ENCODE peak calls at places on chromosomes 6 and 20, in nine cellular contexts. C is osteocyte; T is DMS53; X is mesendoderm; N is NCI-H1436; G is colonic mucosa; K is CD8-positive, alpha-beta T cell; U is stimulated activated CD4-positive, alpha-beta T cell treated with anti-CD3 and anti-CD28 coated beads, Interleukin-4, amount 100 ng/mL, for 24 hours; O is NCI-H774. V is an unnamed sample.

GRCh38 chr20:41508335-41508734 is 109.8 kb downstream of the CHD6 start:
- DNase-seq in K (no peak), G (peak), C (no peak), O (no peak), N (no peak), T (peak), U (no peak), X (no peak), V (no peak)

GRCh38 chr6:34234667-34235604 is 1.7 kb upstream of the HMGA1 start:
- DNase-seq in X (peak), C (no peak), T (peak), U (peak), N (no peak), O (no peak), K (peak), G (peak), V (no peak)

GRCh38 chr6:12134991-12135390 is 122.9 kb downstream of the HIVEP1 start:
- DNase-seq in N (no peak), G (no peak), K (no peak), U (no peak), T (no peak), X (no peak), C (no peak), O (no peak), V (no peak)

GRCh38 chr6:39865011-39865888 is 69.0 kb downstream of the MOCS1 start:
- DNase-seq in U (peak), C (no peak), X (peak), O (no peak), K (peak), T (peak), N (peak), G (peak), V (peak)

GRCh38 chr6:71567562-71567961 is 279.0 kb downstream of the OGFRL1 start:
- DNase-seq in T (no peak), O (no peak), G (no peak), N (no peak), K (no peak), X (no peak), C (no peak), U (no peak), V (no peak)

GRCh38 chr6:168390746-168391400 is 50.1 kb upstream of the SMOC2 start:
- DNase-seq in T (peak), O (peak), N (no peak), U (no peak), X (no peak), K (no peak), C (no peak), G (no peak), V (no peak)

GRCh38 chr20:3645309-3646066 is 17.7 kb downstream of the GFRA4 start:
- DNase-seq in T (peak), N (no peak), G (no peak), K (no peak), X (no peak), C (no peak), U (no peak), O (no peak), V (no peak)

GRCh38 chr20:56358070-56358469 is 704 bp upstream of the FAM210B start:
- DNase-seq in N (no peak), K (no peak), U (no peak), T (peak), X (no peak), O (no peak), C (no peak), G (no peak), V (no peak)

GRCh38 chr6:166949533-166950442 is 6.6 kb downstream of the RNASET2 start:
- DNase-seq in T (no peak), O (no peak), X (peak), C (no peak), N (no peak), K (no peak), G (peak), U (no peak), V (no peak)

GRCh38 chr6:103769431-103769830 is 1090.3 kb downstream of the HACE1 start:
- DNase-seq in T (no peak), N (no peak), O (no peak), G (no peak), C (no peak), K (no peak), X (peak), U (no peak), V (no peak)

GRCh38 chr20:48147326-48147725 is 362.0 kb upstream of the SULF2 start:
- DNase-seq in X (no peak), O (no peak), K (no peak), G (no peak), N (no peak), T (no peak), C (no peak), U (no peak), V (no peak)

GRCh38 chr20:36606171-36607116 is 865 bp downstream of the RAB5IF start:
- DNase-seq in N (no peak), X (peak), O (no peak), K (peak), T (peak), C (no peak), U (peak), G (peak), V (no peak)

GRCh38 chr6:35140991-35141720 is at the start of gene TCP11:
- DNase-seq in X (peak), T (no peak), O (no peak), G (peak), N (no peak), K (peak), C (no peak), U (peak), V (no peak)

GRCh38 chr6:90209527-90209926 is 87.1 kb downstream of the BACH2 start:
- DNase-seq in T (no peak), N (no peak), X (no peak), K (no peak), O (no peak), G (no peak), C (no peak), U (no peak), V (no peak)

GRCh38 chr6:14040042-14040441 is 77.5 kb upstream of the CD83 start:
- DNase-seq in O (no peak), X (no peak), N (no peak), C (no peak), T (peak), K (no peak), U (no peak), G (no peak), V (no peak)

GRCh38 chr20:13059398-13060136 is 50.8 kb downstream of the SPTLC3 start:
- DNase-seq in T (no peak), X (no peak), U (no peak), K (no peak), N (no peak), C (no peak), G (no peak), O (no peak), V (no peak)

GRCh38 chr6:57242505-57242904 is 20.4 kb upstream of the RAB23 start:
- DNase-seq in C (no peak), G (no peak), N (no peak), X (no peak), T (peak), O (no peak), U (no peak), K (no peak), V (no peak)

GRCh38 chr20:34552569-34552968 is 5.9 kb upstream of the MAP1LC3A start:
- DNase-seq in N (no peak), X (no peak), K (no peak), U (no peak), T (no peak), O (no peak), C (no peak), G (no peak), V (no peak)

GRCh38 chr6:87917861-87918260 is 129.8 kb upstream of the SPACA1 start:
- DNase-seq in O (no peak), K (no peak), U (no peak), N (no peak), X (no peak), T (no peak), C (no peak), G (no peak), V (no peak)

GRCh38 chr6:132482595-132482994 is 30.3 kb downstream of the STX7 start:
- DNase-seq in X (no peak), G (no peak), N (no peak), C (no peak), K (no peak), O (no peak), T (no peak), U (no peak), V (no peak)

GRCh38 chr6:152189736-152190135 is 382.3 kb downstream of the ESR1 start:
- DNase-seq in G (no peak), T (no peak), N (no peak), K (no peak), C (no peak), X (no peak), O (no peak), U (no peak), V (no peak)

GRCh38 chr6:39451831-39452230 is 129.3 kb upstream of the KCNK16 start:
- DNase-seq in O (no peak), X (peak), N (no peak), C (no peak), K (no peak), U (no peak), T (peak), G (peak), V (no peak)

GRCh38 chr6:168638497-168639072 is 197.6 kb downstream of the SMOC2 start:
- DNase-seq in G (no peak), K (no peak), T (no peak), O (no peak), U (no peak), N (no peak), C (no peak), X (no peak), V (no peak)

GRCh38 chr6:17562636-17563035 is 37.5 kb upstream of the FAM8A1 start:
- DNase-seq in K (no peak), C (no peak), T (no peak), N (no peak), G (no peak), O (no peak), U (no peak), X (peak), V (no peak)

GRCh38 chr20:24316731-24317130 is 152.7 kb upstream of the SYNDIG1 start:
- DNase-seq in X (no peak), C (no peak), T (no peak), K (no peak), O (no peak), U (no peak), N (no peak), G (no peak), V (no peak)

GRCh38 chr6:170125447-170126300 is 165.2 kb downstream of the DLL1 start:
- DNase-seq in U (no peak), N (no peak), C (peak), G (peak), X (no peak), K (peak), O (no peak), T (no peak), V (peak)

GRCh38 chr20:62583424-62583920 is 58.8 kb upstream of the SLCO4A1 start:
- DNase-seq in U (no peak), G (no peak), K (no peak), O (no peak), T (no peak), N (no peak), X (peak), C (no peak), V (no peak)

GRCh38 chr6:99348220-99348822 is 1.2 kb downstream of the FAXC start:
- DNase-seq in T (no peak), N (no peak), O (no peak), K (no peak), G (no peak), U (no peak), X (peak), C (no peak), V (no peak)

GRCh38 chr6:12355354-12355753 is 65.2 kb downstream of the EDN1 start:
- DNase-seq in K (no peak), U (no peak), X (no peak), G (no peak), T (no peak), C (no peak), N (no peak), O (no peak), V (no peak)

GRCh38 chr6:153117986-153118886 is 12.8 kb downstream of the RGS17 start:
- DNase-seq in K (no peak), U (no peak), N (no peak), G (no peak), O (no peak), C (no peak), X (no peak), T (peak), V (no peak)

GRCh38 chr6:17851720-17852161 is 135.7 kb downstream of the KIF13A start:
- DNase-seq in K (no peak), O (no peak), G (no peak), C (no peak), N (no peak), X (no peak), T (no peak), U (no peak), V (no peak)

GRCh38 chr6:11346516-11346915 is 114.0 kb upstream of the NEDD9 start:
- DNase-seq in X (no peak), U (no peak), C (no peak), K (no peak), G (no peak), O (no peak), N (no peak), T (no peak), V (no peak)

GRCh38 chr6:4313044-4313686 is 177.8 kb upstream of the ECI2 start:
- DNase-seq in K (no peak), X (peak), U (no peak), O (no peak), C (peak), N (no peak), G (peak), T (peak), V (no peak)